ENCODE peak calls at places on chromosomes 2 and 18, in ten cellular contexts. One of them, this sample, is unnamed.

GRCh38 chr2:238129166-238130010 is 9.1 kb upstream of the KLHL30 start:
- DNase-seq in IMR-90: no peak
- DNase-seq in GM23338: no peak
- DNase-seq in fibroblast of lung: no peak
- DNase-seq in tibial artery: no peak
- DNase-seq in psoas muscle: no peak
- DNase-seq in foreskin keratinocyte: no peak
- DNase-seq in hepatocyte: no peak
- DNase-seq in thoracic aorta: no peak
- DNase-seq in A549: no peak
- DNase-seq in this sample: no peak

GRCh38 chr18:62324917-62325805 is at the start of gene TNFRSF11A:
- DNase-seq in IMR-90: no peak
- DNase-seq in GM23338: peak; percentile 81
- DNase-seq in fibroblast of lung: no peak
- DNase-seq in tibial artery: no peak
- DNase-seq in psoas muscle: peak; percentile 34
- DNase-seq in foreskin keratinocyte: no peak
- DNase-seq in hepatocyte: peak; percentile 83
- DNase-seq in thoracic aorta: no peak
- DNase-seq in A549: peak; percentile 38
- DNase-seq in this sample: no peak

GRCh38 chr2:65019675-65020195 is 30.5 kb downstream of the SLC1A4 start:
- DNase-seq in IMR-90: no peak
- DNase-seq in GM23338: no peak
- DNase-seq in fibroblast of lung: no peak
- DNase-seq in tibial artery: no peak
- DNase-seq in psoas muscle: no peak
- DNase-seq in foreskin keratinocyte: no peak
- DNase-seq in hepatocyte: no peak
- DNase-seq in thoracic aorta: no peak
- DNase-seq in A549: no peak
- DNase-seq in this sample: no peak

GRCh38 chr2:85273732-85274731 is 53.8 kb downstream of the TGOLN2 start:
- DNase-seq in IMR-90: peak; percentile 91
- DNase-seq in GM23338: no peak
- DNase-seq in fibroblast of lung: peak; percentile 70
- DNase-seq in tibial artery: no peak
- DNase-seq in psoas muscle: peak; percentile 42
- DNase-seq in foreskin keratinocyte: peak; percentile 96
- DNase-seq in hepatocyte: peak; percentile 67
- DNase-seq in thoracic aorta: no peak
- DNase-seq in A549: no peak
- DNase-seq in this sample: peak; percentile 76

GRCh38 chr2:32061973-32062861 is 1.1 kb upstream of the SPAST start:
- DNase-seq in IMR-90: peak; percentile 19
- DNase-seq in GM23338: peak; percentile 76
- DNase-seq in fibroblast of lung: peak; percentile 28
- DNase-seq in tibial artery: peak; percentile 59
- DNase-seq in psoas muscle: peak; percentile 40
- DNase-seq in foreskin keratinocyte: peak; percentile 44
- DNase-seq in hepatocyte: peak; percentile 46
- DNase-seq in thoracic aorta: no peak
- DNase-seq in A549: no peak
- DNase-seq in this sample: peak; percentile 40

GRCh38 chr2:675460-675859 is 1.7 kb downstream of the TMEM18 start:
- DNase-seq in IMR-90: peak; percentile 23
- DNase-seq in GM23338: no peak
- DNase-seq in fibroblast of lung: no peak
- DNase-seq in tibial artery: no peak
- DNase-seq in psoas muscle: peak; percentile 27
- DNase-seq in foreskin keratinocyte: no peak
- DNase-seq in hepatocyte: no peak
- DNase-seq in thoracic aorta: no peak
- DNase-seq in A549: no peak
- DNase-seq in this sample: no peak

GRCh38 chr2:40746150-40746549 is 294.3 kb upstream of the SLC8A1 start:
- DNase-seq in IMR-90: no peak
- DNase-seq in GM23338: no peak
- DNase-seq in fibroblast of lung: no peak
- DNase-seq in tibial artery: no peak
- DNase-seq in psoas muscle: no peak
- DNase-seq in foreskin keratinocyte: no peak
- DNase-seq in hepatocyte: no peak
- DNase-seq in thoracic aorta: no peak
- DNase-seq in A549: peak; percentile 6
- DNase-seq in this sample: no peak

GRCh38 chr2:111108745-111109271 is 11.9 kb upstream of the BCL2L11 start:
- DNase-seq in IMR-90: no peak
- DNase-seq in GM23338: no peak
- DNase-seq in fibroblast of lung: no peak
- DNase-seq in tibial artery: no peak
- DNase-seq in psoas muscle: no peak
- DNase-seq in foreskin keratinocyte: peak; percentile 36
- DNase-seq in hepatocyte: no peak
- DNase-seq in thoracic aorta: no peak
- DNase-seq in A549: no peak
- DNase-seq in this sample: no peak

GRCh38 chr18:77495982-77496690 is 246.5 kb downstream of the GALR1 start:
- DNase-seq in IMR-90: no peak
- DNase-seq in GM23338: no peak
- DNase-seq in fibroblast of lung: no peak
- DNase-seq in tibial artery: no peak
- DNase-seq in psoas muscle: no peak
- DNase-seq in foreskin keratinocyte: no peak
- DNase-seq in hepatocyte: no peak
- DNase-seq in thoracic aorta: no peak
- DNase-seq in A549: no peak
- DNase-seq in this sample: no peak

GRCh38 chr18:10739152-10739551 is 213.3 kb downstream of the NAPG start:
- DNase-seq in IMR-90: peak; percentile 6
- DNase-seq in GM23338: no peak
- DNase-seq in fibroblast of lung: peak; percentile 72
- DNase-seq in tibial artery: no peak
- DNase-seq in psoas muscle: no peak
- DNase-seq in foreskin keratinocyte: no peak
- DNase-seq in hepatocyte: no peak
- DNase-seq in thoracic aorta: no peak
- DNase-seq in A549: no peak
- DNase-seq in this sample: no peak

GRCh38 chr2:42073739-42074138 is 25.9 kb downstream of the PKDCC start:
- DNase-seq in IMR-90: peak; percentile 86
- DNase-seq in GM23338: no peak
- DNase-seq in fibroblast of lung: peak; percentile 91
- DNase-seq in tibial artery: no peak
- DNase-seq in psoas muscle: no peak
- DNase-seq in foreskin keratinocyte: no peak
- DNase-seq in hepatocyte: no peak
- DNase-seq in thoracic aorta: no peak
- DNase-seq in A549: no peak
- DNase-seq in this sample: no peak

GRCh38 chr18:40159141-40160017 is 1795.7 kb upstream of the PIK3C3 start:
- DNase-seq in IMR-90: peak; percentile 40
- DNase-seq in GM23338: peak; percentile 71
- DNase-seq in fibroblast of lung: peak; percentile 80
- DNase-seq in tibial artery: no peak
- DNase-seq in psoas muscle: no peak
- DNase-seq in foreskin keratinocyte: peak; percentile 60
- DNase-seq in hepatocyte: peak; percentile 44
- DNase-seq in thoracic aorta: no peak
- DNase-seq in A549: no peak
- DNase-seq in this sample: no peak

GRCh38 chr2:64792310-64792709 is 138.6 kb upstream of the SERTAD2 start:
- DNase-seq in IMR-90: peak; percentile 20
- DNase-seq in GM23338: no peak
- DNase-seq in fibroblast of lung: no peak
- DNase-seq in tibial artery: no peak
- DNase-seq in psoas muscle: no peak
- DNase-seq in foreskin keratinocyte: no peak
- DNase-seq in hepatocyte: no peak
- DNase-seq in thoracic aorta: no peak
- DNase-seq in A549: no peak
- DNase-seq in this sample: no peak

GRCh38 chr2:164574931-164575330 is 46.4 kb downstream of the GRB14 start:
- DNase-seq in IMR-90: no peak
- DNase-seq in GM23338: no peak
- DNase-seq in fibroblast of lung: no peak
- DNase-seq in tibial artery: no peak
- DNase-seq in psoas muscle: no peak
- DNase-seq in foreskin keratinocyte: no peak
- DNase-seq in hepatocyte: no peak
- DNase-seq in thoracic aorta: no peak
- DNase-seq in A549: no peak
- DNase-seq in this sample: no peak

DNA sequence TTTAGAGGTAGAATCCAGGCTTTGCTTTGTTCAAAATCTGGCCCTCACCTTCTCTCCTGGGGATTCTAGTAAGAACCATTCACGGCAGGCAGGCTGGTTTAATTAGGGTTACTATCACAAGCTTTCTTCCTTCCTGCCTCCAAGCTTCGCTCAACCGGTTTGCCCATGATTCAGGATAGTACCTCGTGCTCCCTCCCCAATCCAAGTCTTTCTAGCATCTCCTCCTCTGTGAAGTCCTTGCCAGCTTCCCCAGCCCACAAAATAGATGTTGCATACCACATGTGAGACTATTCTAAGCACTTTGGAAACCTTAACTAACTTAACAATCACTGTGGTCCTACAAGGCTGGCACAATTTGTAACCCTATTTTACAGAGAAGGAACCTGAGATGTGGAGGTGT is 135.1 kb downstream of the SOCS6 start:
- DNase-seq in IMR-90: no peak
- DNase-seq in GM23338: no peak
- DNase-seq in fibroblast of lung: no peak
- DNase-seq in tibial artery: no peak
- DNase-seq in psoas muscle: no peak
- DNase-seq in foreskin keratinocyte: peak; percentile 82
- DNase-seq in hepatocyte: no peak
- DNase-seq in thoracic aorta: no peak
- DNase-seq in A549: no peak
- DNase-seq in this sample: no peak
- H3K27ac ChIP-seq in IMR-90: no peak overlapping the region
- H3K27ac ChIP-seq in GM23338: no peak overlapping the region
- H3K27ac ChIP-seq in fibroblast of lung: no peak overlapping the region
- H3K27ac ChIP-seq in tibial artery: no peak overlapping the region
- H3K27ac ChIP-seq in psoas muscle: no peak overlapping the region
- H3K27ac ChIP-seq in foreskin keratinocyte: no peak overlapping the region
- H3K27ac ChIP-seq in hepatocyte: no peak overlapping the region
- H3K27ac ChIP-seq in thoracic aorta: no peak overlapping the region
- H3K27ac ChIP-seq in A549: peak overlapping the region; percentile 100
- H3K27ac ChIP-seq in this sample: peak overlapping the region; percentile 78

GRCh38 chr2:176876493-176877103 is 336.0 kb upstream of the HNRNPA3 start:
- DNase-seq in IMR-90: no peak
- DNase-seq in GM23338: no peak
- DNase-seq in fibroblast of lung: no peak
- DNase-seq in tibial artery: no peak
- DNase-seq in psoas muscle: no peak
- DNase-seq in foreskin keratinocyte: no peak
- DNase-seq in hepatocyte: no peak
- DNase-seq in thoracic aorta: no peak
- DNase-seq in A549: no peak
- DNase-seq in this sample: no peak

GRCh38 chr2:176872406-176872805 is 340.2 kb upstream of the HNRNPA3 start:
- DNase-seq in IMR-90: no peak
- DNase-seq in GM23338: peak; percentile 76
- DNase-seq in fibroblast of lung: no peak
- DNase-seq in tibial artery: no peak
- DNase-seq in psoas muscle: no peak
- DNase-seq in foreskin keratinocyte: no peak
- DNase-seq in hepatocyte: no peak
- DNase-seq in thoracic aorta: no peak
- DNase-seq in A549: no peak
- DNase-seq in this sample: no peak

DNA sequence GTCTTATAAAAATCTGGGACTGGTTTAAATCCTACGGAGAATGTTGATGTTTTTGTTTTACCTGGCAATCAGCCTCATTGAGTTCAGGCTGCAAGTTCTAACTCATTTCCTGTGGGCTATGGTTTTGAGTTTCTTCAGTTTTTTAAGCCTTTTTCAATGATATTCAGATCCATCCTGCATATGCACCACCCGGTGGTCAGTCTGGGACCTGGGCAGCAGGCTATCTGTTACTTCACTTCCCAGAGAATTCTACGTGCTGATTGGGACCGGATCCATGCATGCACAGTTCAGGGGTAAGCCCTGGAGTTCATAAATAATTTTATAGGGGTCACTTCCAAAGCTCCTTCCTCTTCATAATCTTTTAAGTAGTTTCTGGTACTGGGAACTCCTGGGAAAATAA is 339.2 kb upstream of the HNRNPA3 start:
- DNase-seq in IMR-90: peak; percentile 1
- DNase-seq in GM23338: peak; percentile 47
- DNase-seq in fibroblast of lung: peak; percentile 1
- DNase-seq in tibial artery: no peak
- DNase-seq in psoas muscle: no peak
- DNase-seq in foreskin keratinocyte: no peak
- DNase-seq in hepatocyte: no peak
- DNase-seq in thoracic aorta: no peak
- DNase-seq in A549: no peak
- DNase-seq in this sample: no peak
- TF ChIP-seq CTCF in IMR-90: no peak
- TF ChIP-seq CTCF in GM23338: peak; percentile 49
- TF ChIP-seq CTCF in fibroblast of lung: no peak
- TF ChIP-seq CTCF in tibial artery: no peak
- TF ChIP-seq CTCF in psoas muscle: no peak
- TF ChIP-seq CTCF in foreskin keratinocyte: no peak
- TF ChIP-seq CTCF in hepatocyte: no peak
- TF ChIP-seq CTCF in thoracic aorta: no peak
- TF ChIP-seq CTCF in A549: no peak
- TF ChIP-seq CTCF in this sample: no peak

GRCh38 chr2:233061007-233061590 is 957 bp downstream of the INPP5D start:
- DNase-seq in IMR-90: no peak
- DNase-seq in GM23338: no peak
- DNase-seq in fibroblast of lung: no peak
- DNase-seq in tibial artery: no peak
- DNase-seq in psoas muscle: no peak
- DNase-seq in foreskin keratinocyte: no peak
- DNase-seq in hepatocyte: no peak
- DNase-seq in thoracic aorta: no peak
- DNase-seq in A549: no peak
- DNase-seq in this sample: peak; percentile 37
- H3K27ac ChIP-seq in IMR-90: no peak overlapping the region
- H3K27ac ChIP-seq in GM23338: no peak overlapping the region
- H3K27ac ChIP-seq in fibroblast of lung: no peak overlapping the region
- H3K27ac ChIP-seq in tibial artery: no peak overlapping the region
- H3K27ac ChIP-seq in psoas muscle: peak overlapping the region; percentile 63
- H3K27ac ChIP-seq in foreskin keratinocyte: no peak overlapping the region
- H3K27ac ChIP-seq in hepatocyte: no peak overlapping the region
- H3K27ac ChIP-seq in thoracic aorta: peak overlapping the region; percentile 55
- H3K27ac ChIP-seq in A549: no peak overlapping the region
- H3K27ac ChIP-seq in this sample: peak overlapping the region; percentile 85

DNA sequence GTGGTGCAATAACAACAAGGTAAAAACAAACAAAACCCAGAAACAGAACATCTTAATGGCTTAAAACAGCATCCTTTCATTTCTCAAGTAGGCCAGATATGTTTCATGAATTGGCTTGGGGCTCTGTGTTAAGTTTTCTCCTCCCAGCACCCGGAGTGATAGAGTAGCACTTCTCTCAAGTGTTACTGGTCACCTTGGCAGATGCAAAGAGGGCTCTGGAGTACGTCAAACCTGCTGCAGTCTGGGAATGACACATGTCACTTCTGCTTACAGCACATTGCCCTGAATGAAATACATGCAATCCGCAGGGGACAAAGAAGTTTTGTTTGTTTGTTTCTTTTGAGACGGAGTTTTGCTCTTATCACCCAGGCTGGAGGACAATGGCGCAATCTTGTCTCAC is 639.3 kb downstream of the CNTNAP5 start:
- DNase-seq in IMR-90: no peak
- DNase-seq in GM23338: no peak
- DNase-seq in fibroblast of lung: no peak
- DNase-seq in tibial artery: no peak
- DNase-seq in psoas muscle: no peak
- DNase-seq in foreskin keratinocyte: no peak
- DNase-seq in hepatocyte: no peak
- DNase-seq in thoracic aorta: no peak
- DNase-seq in A549: no peak
- DNase-seq in this sample: no peak
- TF ChIP-seq CTCF in IMR-90: no peak
- TF ChIP-seq CTCF in GM23338: no peak
- TF ChIP-seq CTCF in fibroblast of lung: no peak
- TF ChIP-seq CTCF in tibial artery: no peak
- TF ChIP-seq CTCF in psoas muscle: no peak
- TF ChIP-seq CTCF in foreskin keratinocyte: no peak
- TF ChIP-seq CTCF in hepatocyte: no peak
- TF ChIP-seq CTCF in thoracic aorta: no peak
- TF ChIP-seq CTCF in A549: no peak
- TF ChIP-seq CTCF in this sample: no peak